ENCODE peak calls at places on chromosomes 6 and 20, in four cellular contexts. A is cardiac fibroblast, C is cardiac muscle cell, S is AG09309. P is an unnamed sample.

GRCh38 chr20:22679197-22679596 is 94.8 kb upstream of the FOXA2 start:
- DNase-seq in A (no peak), C (no peak), S (no peak), P (no peak)

GRCh38 chr20:61931476-61932198 is 134.0 kb downstream of the TAF4 start:
- DNase-seq in A (no peak), C (no peak), S (no peak), P (no peak)

GRCh38 chr6:82954937-82955577 is 110.6 kb downstream of the UBE3D start:
- DNase-seq in A (peak), C (no peak), S (peak), P (peak)

GRCh38 chr6:6221829-6222535 is 98.5 kb downstream of the F13A1 start:
- DNase-seq in A (no peak), C (peak), S (no peak), P (no peak)

GRCh38 chr20:41508335-41508734 is 109.8 kb downstream of the CHD6 start:
- DNase-seq in A (no peak), C (no peak), S (no peak), P (no peak)

GRCh38 chr6:150857062-150857905 is 8.2 kb upstream of the MTHFD1L start:
- DNase-seq in A (peak), C (no peak), S (peak), P (peak)

GRCh38 chr6:43989556-43990248 is 137.6 kb downstream of the MRPL14 start:
- DNase-seq in A (no peak), C (no peak), S (no peak), P (no peak)

GRCh38 chr6:113674075-113674474 is 183.1 kb upstream of the MARCKS start:
- DNase-seq in A (no peak), C (no peak), S (no peak), P (no peak)

GRCh38 chr6:85364354-85364753 is 85.5 kb upstream of the NT5E start:
- DNase-seq in A (peak), C (no peak), S (peak), P (no peak)

GRCh38 chr20:48012401-48012974 is 227.2 kb upstream of the SULF2 start:
- DNase-seq in A (peak), C (no peak), S (peak), P (no peak)

GRCh38 chr6:100446115-100446921 is 18.4 kb downstream of the SIM1 start:
- DNase-seq in A (no peak), C (no peak), S (no peak), P (no peak)

GRCh38 chr6:23414204-23414501 is 711.9 kb upstream of the NRSN1 start:
- DNase-seq in A (peak), C (peak), S (peak), P (peak)

GRCh38 chr20:16692442-16692841 is 37.4 kb upstream of the SNRPB2 start:
- DNase-seq in A (no peak), C (no peak), S (no peak), P (no peak)

GRCh38 chr6:15246217-15247211 is 645 bp downstream of the JARID2 start:
- DNase-seq in A (peak), C (no peak), S (no peak), P (no peak)

DNA sequence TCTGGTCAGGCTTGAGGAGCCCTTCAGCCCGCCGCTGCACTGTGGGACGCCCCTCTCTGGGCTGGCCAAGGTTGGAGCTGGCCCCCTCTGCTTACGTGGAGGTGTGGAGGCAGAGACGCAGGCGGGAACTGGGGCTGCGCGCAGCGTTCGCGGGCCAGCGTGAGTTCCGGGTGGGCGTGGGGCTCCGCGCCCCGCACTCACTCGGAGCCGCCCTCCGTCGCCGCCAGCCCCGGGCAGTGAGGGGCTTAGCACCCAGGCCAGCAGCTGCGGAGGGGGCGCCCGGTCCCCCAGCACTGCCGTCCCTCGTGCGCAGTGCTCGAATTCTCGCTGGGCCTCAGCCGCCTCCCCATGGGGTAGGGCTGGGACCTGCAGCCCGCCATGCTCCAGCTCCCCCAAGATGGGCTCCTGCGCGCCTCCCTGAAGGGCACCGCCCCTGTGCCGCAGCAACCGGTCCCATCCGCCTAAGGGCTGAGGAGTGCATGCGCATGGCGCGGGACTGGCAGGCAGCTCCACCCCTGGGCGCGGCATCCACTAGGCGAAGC is 695.9 kb downstream of the EPHA7 start:
- DNase-seq in A (no peak), C (no peak), S (no peak), P (no peak)
- H3K4me3 ChIP-seq in A (no peak), C (peak), S (no peak), P (no peak)

GRCh38 chr6:157323924-157324276 is 581 bp upstream of the TMEM242 start:
- DNase-seq in A (peak), C (peak), S (peak), P (peak)
- TF ChIP-seq CTCF in A (no peak), C (no peak), S (peak), P (no peak)

DNA sequence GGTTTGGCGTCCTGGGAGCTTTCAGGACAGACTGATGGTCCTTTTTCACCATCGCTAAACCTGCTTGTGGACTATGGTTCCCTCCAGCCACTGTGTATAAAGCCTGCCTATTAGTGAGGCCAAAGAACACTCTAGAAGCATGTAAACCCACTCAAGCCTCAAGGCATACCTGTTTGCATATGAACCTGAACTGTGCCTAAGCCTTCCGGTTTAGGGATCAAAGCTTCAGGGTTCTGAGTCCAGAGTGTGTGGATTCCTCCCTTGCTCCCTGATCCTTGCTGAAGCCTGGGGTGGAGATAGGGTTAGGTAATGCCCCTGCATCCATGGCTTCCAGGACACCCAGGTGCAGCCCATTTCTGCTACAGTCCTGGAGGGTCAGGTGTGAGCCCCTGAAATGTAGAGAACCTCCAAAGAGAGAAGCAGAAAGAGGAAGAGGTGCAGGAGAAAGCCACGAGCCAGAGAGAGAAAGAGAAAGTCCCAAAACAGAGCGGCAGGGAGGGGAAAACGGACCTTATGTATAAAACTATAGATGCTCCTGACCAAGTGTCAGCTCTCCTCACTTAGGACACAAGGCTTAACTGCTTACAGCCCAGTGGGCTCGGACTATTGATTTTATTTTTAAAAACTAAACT is 93.3 kb downstream of the SCML4 start:
- DNase-seq in A (no peak), C (no peak), S (no peak), P (no peak)
- H3K4me3 ChIP-seq in A (no peak), C (no peak), S (no peak), P (no peak)

DNA sequence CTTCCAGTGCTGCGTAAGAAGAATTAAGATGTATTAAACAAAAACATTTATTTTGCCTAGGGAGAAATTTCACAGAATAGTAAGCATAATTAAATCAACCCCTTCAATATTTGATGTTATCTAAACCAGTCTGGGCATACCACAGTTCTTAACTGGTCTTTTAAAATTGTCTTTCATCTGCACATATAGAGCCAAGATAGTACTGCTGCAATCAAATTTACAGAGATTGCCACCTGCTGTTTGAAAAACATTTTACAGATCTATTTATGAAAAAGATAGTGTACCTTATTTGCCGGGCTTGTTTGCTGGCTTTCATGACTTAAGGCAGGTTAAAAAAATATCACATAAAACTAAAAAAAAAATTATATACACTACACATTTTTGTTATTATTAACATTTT is 323.2 kb downstream of the ADGRB3 start:
- DNase-seq in A (peak), C (peak), S (no peak), P (no peak)
- TF ChIP-seq CTCF in A (no peak), C (peak), S (no peak), P (no peak)

GRCh38 chr6:11975353-11975977 is 36.6 kb upstream of the HIVEP1 start:
- DNase-seq in A (no peak), C (no peak), S (no peak), P (no peak)

GRCh38 chr6:11973238-11973637 is 38.9 kb upstream of the HIVEP1 start:
- DNase-seq in A (no peak), C (no peak), S (no peak), P (no peak)

GRCh38 chr6:11972270-11972669 is 39.8 kb upstream of the HIVEP1 start:
- DNase-seq in A (no peak), C (no peak), S (no peak), P (no peak)

GRCh38 chr6:11972806-11973205 is 39.3 kb upstream of the HIVEP1 start:
- DNase-seq in A (peak), C (no peak), S (no peak), P (no peak)

GRCh38 chr6:11974089-11974488 is 38.0 kb upstream of the HIVEP1 start:
- DNase-seq in A (peak), C (no peak), S (peak), P (no peak)
- H3K4me3 ChIP-seq in A (no peak), C (no peak), S (no peak), P (no peak)

GRCh38 chr6:90368601-90369000 is 72.0 kb upstream of the BACH2 start:
- DNase-seq in A (no peak), C (no peak), S (no peak), P (peak)

GRCh38 chr6:90370493-90370959 is 73.9 kb upstream of the BACH2 start:
- DNase-seq in A (no peak), C (no peak), S (no peak), P (no peak)

GRCh38 chr6:90369651-90370050 is 73.0 kb upstream of the BACH2 start:
- DNase-seq in A (no peak), C (no peak), S (no peak), P (peak)

GRCh38 chr6:90368001-90368400 is 71.4 kb upstream of the BACH2 start:
- DNase-seq in A (no peak), C (no peak), S (no peak), P (no peak)

DNA sequence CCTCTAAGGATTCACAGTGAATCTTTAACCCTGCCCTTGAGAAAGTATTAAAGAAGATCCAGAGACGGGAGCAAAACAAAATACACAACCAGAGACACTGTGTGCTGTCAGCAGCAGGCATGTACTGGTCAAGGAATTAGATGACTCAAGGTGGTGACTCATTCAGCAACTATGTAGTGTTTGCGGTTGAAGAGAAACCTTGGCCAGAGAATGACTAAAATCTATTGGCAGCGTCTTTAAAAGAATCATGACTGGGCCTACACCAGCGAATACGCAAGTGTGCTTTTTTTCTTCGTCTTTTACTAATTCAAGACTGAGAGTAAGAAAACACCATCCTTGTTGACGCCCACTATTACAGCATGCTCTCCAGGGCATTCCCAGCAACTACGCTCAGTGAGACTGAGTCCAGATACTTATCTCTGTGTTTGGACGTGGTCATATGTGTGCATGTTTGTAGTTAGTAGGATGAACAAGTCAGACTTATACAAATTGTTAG is 72.4 kb upstream of the BACH2 start:
- DNase-seq in A (peak), C (no peak), S (peak), P (peak)
- TF ChIP-seq CTCF in A (no peak), C (no peak), S (no peak), P (peak)

P was measured in astrocyte of the cerebellum.